ENCODE peak calls at places on chromosomes 12 and 14, in ten cellular contexts. D, K, I, P, U, L, H, G, R and M are unnamed samples.

GRCh38 chr14:22569749-22570131 is 19.3 kb downstream of the DAD1 start:
- DNase-seq in D (no peak), K (no peak), I (no peak), P (no peak), U (no peak), L (no peak), H (no peak), G (no peak), R (no peak), M (no peak)

GRCh38 chr12:18483723-18484325 is 222.5 kb downstream of the PIK3C2G start:
- DNase-seq in D (no peak), K (no peak), I (no peak), P (no peak), U (no peak), L (no peak), H (no peak), G (no peak), R (no peak), M (no peak)

GRCh38 chr14:99946652-99947489 is 118.4 kb upstream of the EVL start:
- DNase-seq in D (peak), K (no peak), I (no peak), P (no peak), U (peak), L (peak), H (no peak), G (no peak), R (peak), M (peak)

GRCh38 chr12:5969974-5970690 is 25.1 kb upstream of the ANO2 start:
- DNase-seq in D (no peak), K (no peak), I (no peak), P (no peak), U (no peak), L (no peak), H (no peak), G (no peak), R (no peak), M (no peak)

GRCh38 chr12:67161322-67161918 is 107.7 kb upstream of the CAND1 start:
- DNase-seq in D (peak), K (peak), I (no peak), P (peak), U (no peak), L (peak), H (peak), G (no peak), R (peak), M (peak)

GRCh38 chr12:131202592-131203378 is 249.1 kb downstream of the ADGRD1 start:
- DNase-seq in D (no peak), K (no peak), I (no peak), P (no peak), U (no peak), L (no peak), H (no peak), G (no peak), R (no peak), M (no peak)

GRCh38 chr14:69154779-69155178 is 1.9 kb upstream of the DCAF5 start:
- DNase-seq in D (peak), K (no peak), I (no peak), P (peak), U (no peak), L (no peak), H (no peak), G (no peak), R (no peak), M (no peak)

GRCh38 chr12:2343672-2344071 is 290.9 kb downstream of the CACNA1C start:
- DNase-seq in D (no peak), K (no peak), I (no peak), P (no peak), U (no peak), L (no peak), H (no peak), G (no peak), R (no peak), M (no peak)

GRCh38 chr12:22230280-22230794 is 104.2 kb downstream of the ST8SIA1 start:
- DNase-seq in D (no peak), K (no peak), I (no peak), P (no peak), U (no peak), L (no peak), H (peak), G (no peak), R (no peak), M (no peak)

GRCh38 chr12:19131020-19131431 is 1.5 kb downstream of the PLEKHA5 start:
- DNase-seq in D (no peak), K (no peak), I (no peak), P (peak), U (no peak), L (no peak), H (peak), G (no peak), R (no peak), M (no peak)

GRCh38 chr14:104263671-104264358 is 125.4 kb downstream of the KIF26A start:
- DNase-seq in D (no peak), K (no peak), I (no peak), P (no peak), U (peak), L (no peak), H (no peak), G (no peak), R (no peak), M (no peak)

GRCh38 chr12:105729931-105730330 is 399.4 kb downstream of the C12orf75 start:
- DNase-seq in D (no peak), K (no peak), I (no peak), P (no peak), U (no peak), L (no peak), H (no peak), G (no peak), R (no peak), M (no peak)